ENCODE peak calls at places on chromosomes 12 and 14, in eight cellular contexts. G is colonic mucosa; L is NCI-H2029; U is activated CD4-positive, alpha-beta memory T cell treated with anti-CD3 and anti-CD28 coated beads, Interleukin-2, amount 10 ng/mL, durations not matched to agents 7 days and 5 days; K is smooth muscle cell of the brain vasculature; I is GM23338; Y is fibroblast of pulmonary artery; B is RCC 7860. C is an unnamed sample.

GRCh38 chr14:72559227-72559626 is 334.7 kb downstream of the DPF3 start:
- DNase-seq in I (no peak), U (no peak), G (no peak), Y (no peak), K (no peak), B (peak), L (no peak), C (no peak)

GRCh38 chr12:94074216-94074969 is 74.0 kb upstream of the PLXNC1 start:
- DNase-seq in I (no peak), B (no peak), K (no peak), U (no peak), G (no peak), Y (no peak), L (no peak), C (peak)

GRCh38 chr12:59452746-59453145 is 143.1 kb upstream of the SLC16A7 start:
- DNase-seq in L (no peak), K (no peak), B (peak), G (no peak), Y (peak), U (no peak), I (no peak), C (no peak)

GRCh38 chr12:130041983-130042812 is 120.1 kb upstream of the FZD10 start:
- DNase-seq in G (peak), I (peak), Y (no peak), K (no peak), U (no peak), B (no peak), L (peak), C (peak)

GRCh38 chr12:54759751-54760150 is 94.6 kb upstream of the MUCL1 start:
- DNase-seq in K (no peak), G (no peak), Y (peak), I (peak), U (peak), L (peak), B (no peak), C (no peak)

GRCh38 chr14:80955434-80955939 is at the start of gene TSHR:
- DNase-seq in B (no peak), Y (peak), L (no peak), G (no peak), I (peak), K (no peak), U (no peak), C (no peak)

GRCh38 chr12:77796775-77797174 is 33.9 kb upstream of the NAV3 start:
- DNase-seq in K (no peak), I (no peak), U (no peak), B (no peak), Y (peak), L (no peak), G (no peak), C (no peak)

GRCh38 chr12:16955083-16955657 is 349.2 kb upstream of the LMO3 start:
- DNase-seq in L (no peak), B (peak), G (no peak), Y (no peak), I (no peak), U (no peak), K (no peak), C (no peak)

GRCh38 chr12:119365451-119365850 is 30.9 kb downstream of the CCDC60 start:
- DNase-seq in U (no peak), K (no peak), Y (no peak), G (no peak), B (no peak), L (no peak), I (no peak), C (no peak)

GRCh38 chr12:84924956-84925355 is 12.4 kb upstream of the SLC6A15 start:
- DNase-seq in K (no peak), L (no peak), B (peak), Y (peak), U (no peak), I (no peak), G (no peak), C (no peak)

C was measured in midbrain.